ENCODE peak calls at places on chromosomes 13 and 19, in four cellular contexts. Y is stimulated activated naive CD4-positive, alpha-beta T cell treated with Interleukin-2 at 50 U/mL for 16 hours; G is stimulated activated CD8-positive, alpha-beta memory T cell treated with anti-CD3 and anti-CD28 coated beads, Interleukin-12 subunit alpha, Interleukin-12 subunit beta, amount 100 ng/mL, for 1 hour; Z is activated effector memory CD4-positive, alpha-beta T cell treated with Interleukin-2 at 50 U/mL for 16 hours. N is an unnamed sample.

GRCh38 chr19:49557641-49558325 is 22.6 kb downstream of the NOSIP start:
- DNase-seq in Z (no peak), Y (no peak), G (no peak), N (no peak)

GRCh38 chr19:19137556-19138109 is 645 bp downstream of the TMEM161A start:
- DNase-seq in G (no peak), Y (no peak), Z (no peak), N (no peak)

GRCh38 chr19:679418-680286 is 3.5 kb downstream of the FSTL3 start:
- DNase-seq in Y (no peak), G (no peak), Z (peak), N (peak)

GRCh38 chr13:23794267-23795161 is 94.7 kb downstream of the MIPEP start:
- DNase-seq in Y (no peak), Z (no peak), G (no peak), N (no peak)

GRCh38 chr19:2255112-2255845 is 938 bp downstream of the JSRP1 start:
- DNase-seq in Y (no peak), Z (no peak), G (no peak), N (peak)

GRCh38 chr19:46731007-46731501 is 14.1 kb upstream of the PRKD2 start:
- DNase-seq in Z (no peak), Y (no peak), G (no peak), N (no peak)

GRCh38 chr19:6947745-6948144 is 60.4 kb downstream of the ADGRE1 start:
- DNase-seq in Y (peak), Z (no peak), G (no peak), N (no peak)

GRCh38 chr13:28425796-28426195 is 69.1 kb downstream of the FLT1 start:
- DNase-seq in Y (no peak), Z (no peak), G (no peak), N (no peak)

GRCh38 chr19:21604351-21604926 is 99.0 kb downstream of the ZNF429 start:
- DNase-seq in G (no peak), Z (no peak), Y (no peak), N (no peak)

GRCh38 chr19:15048128-15048527 is 1.2 kb upstream of the CASP14 start:
- DNase-seq in Y (no peak), Z (no peak), G (no peak), N (no peak)

GRCh38 chr19:677601-678380 is 1.6 kb downstream of the FSTL3 start:
- DNase-seq in Z (no peak), G (no peak), Y (no peak), N (peak)

GRCh38 chr13:24161010-24161775 is 673 bp downstream of the SPATA13 start:
- DNase-seq in Y (peak), Z (no peak), G (peak), N (peak)

GRCh38 chr19:19106061-19106551 is 32.2 kb downstream of the TMEM161A start:
- DNase-seq in G (no peak), Z (no peak), Y (no peak), N (no peak)

GRCh38 chr19:33498391-33499000 is 23.1 kb downstream of the PEPD start:
- DNase-seq in Y (no peak), G (no peak), Z (no peak), N (peak)

GRCh38 chr19:51687791-51688664 is 5.1 kb upstream of the SPACA6 start:
- DNase-seq in G (no peak), Z (no peak), Y (no peak), N (peak)

GRCh38 chr13:32036131-32036695 is 4.6 kb downstream of the FRY start:
- DNase-seq in Z (no peak), Y (no peak), G (no peak), N (no peak)

GRCh38 chr19:27851543-27852060 is 1361.3 kb downstream of the UQCRFS1 start:
- DNase-seq in G (no peak), Y (no peak), Z (no peak), N (no peak)

GRCh38 chr19:42324655-42325307 is 654 bp upstream of the MEGF8 start:
- DNase-seq in Y (peak), Z (no peak), G (no peak), N (no peak)

N was measured in kidney.